ENCODE peak calls at places on chromosome 13, in four cellular contexts. X is HCT116, Q is breast epithelium, C is suprapubic skin. S is an unnamed sample.

GRCh38 chr13:81021284-81021683 is 680.4 kb upstream of the SPRY2 start:
- DNase-seq in X (no peak), Q (no peak), C (no peak), S (no peak)

GRCh38 chr13:37446503-37446902 is 152.1 kb downstream of the POSTN start:
- DNase-seq in X (no peak), Q (no peak), C (no peak), S (no peak)

GRCh38 chr13:101942038-101942437 is 459.8 kb downstream of the FGF14 start:
- DNase-seq in X (no peak), Q (no peak), C (no peak), S (no peak)

GRCh38 chr13:48264052-48264451 is 31.0 kb downstream of the ITM2B start:
- DNase-seq in X (no peak), Q (no peak), C (no peak), S (no peak)

GRCh38 chr13:99605417-99606321 is 104.4 kb downstream of the TM9SF2 start:
- DNase-seq in X (peak; percentile 16), Q (no peak), C (no peak), S (peak; percentile 50)

GRCh38 chr13:27691207-27691606 is 69.5 kb downstream of the POLR1D start:
- DNase-seq in X (no peak), Q (no peak), C (no peak), S (no peak)

GRCh38 chr13:67650471-67650870 is 420.3 kb upstream of the PCDH9 start:
- DNase-seq in X (no peak), Q (no peak), C (no peak), S (no peak)

GRCh38 chr13:26558912-26559485 is 1.5 kb downstream of the WASF3 start:
- DNase-seq in X (no peak), Q (no peak), C (no peak), S (no peak)

GRCh38 chr13:42380420-42381164 is 108.6 kb downstream of the AKAP11 start:
- DNase-seq in X (no peak), Q (no peak), C (no peak), S (no peak)

GRCh38 chr13:50677687-50678463 is 165.6 kb downstream of the DLEU7 start:
- DNase-seq in X (no peak), Q (no peak), C (no peak), S (no peak)

GRCh38 chr13:79393564-79394249 is 12.3 kb downstream of the RBM26 start:
- DNase-seq in X (no peak), Q (no peak), C (no peak), S (peak; percentile 80)

GRCh38 chr13:90867336-90867683 is 480.2 kb upstream of the MIR17HG start:
- DNase-seq in X (peak; percentile 33), Q (peak; percentile 21), C (no peak), S (peak; percentile 37)

GRCh38 chr13:109226631-109227030 is 559.8 kb downstream of the IRS2 start:
- DNase-seq in X (no peak), Q (no peak), C (no peak), S (no peak)

GRCh38 chr13:99310382-99311031 is 3.3 kb upstream of the GPR183 start:
- DNase-seq in X (no peak), Q (no peak), C (no peak), S (no peak)

GRCh38 chr13:83007226-83007625 is 875.0 kb downstream of the SLITRK1 start:
- DNase-seq in X (no peak), Q (no peak), C (no peak), S (no peak)

GRCh38 chr13:99577934-99578917 is 77.0 kb downstream of the TM9SF2 start:
- DNase-seq in X (no peak), Q (no peak), C (no peak), S (no peak)

GRCh38 chr13:23384111-23384510 is 49.4 kb downstream of the SACS start:
- DNase-seq in X (no peak), Q (no peak), C (no peak), S (no peak)

GRCh38 chr13:83221256-83221655 is 661.0 kb downstream of the SLITRK1 start:
- DNase-seq in X (no peak), Q (no peak), C (no peak), S (no peak)

DNA sequence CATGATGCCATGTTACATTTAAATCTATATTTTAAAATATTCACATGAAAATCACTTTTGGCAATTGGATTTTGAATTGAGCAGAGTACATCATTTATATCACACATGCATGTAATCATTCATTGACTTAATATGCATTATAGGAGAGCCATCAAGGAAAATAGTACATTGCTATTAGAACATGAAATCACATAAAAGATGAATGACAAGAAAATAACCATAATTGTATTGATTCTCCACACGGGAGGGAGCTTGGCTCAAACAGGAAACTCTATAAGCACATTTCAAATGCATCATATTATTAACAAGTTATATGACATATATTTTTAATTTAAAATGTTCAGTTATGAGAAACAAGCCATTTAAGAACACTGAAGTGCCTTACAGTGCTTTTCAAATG is 208.6 kb upstream of the PRR20A start:
- DNase-seq in X (no peak), Q (no peak), C (no peak), S (no peak)
- TF ChIP-seq POLR2AphosphoS5 in X (no peak), Q (no peak), C (no peak), S (no peak)

GRCh38 chr13:33193428-33193974 is 92.1 kb downstream of the STARD13 start:
- DNase-seq in X (no peak), Q (no peak), C (no peak), S (no peak)
- H3K27me3 ChIP-seq in X (no peaks in the 10 kb centered on the region), Q (no peaks in the 10 kb centered on the region), C (no peaks in the 10 kb centered on the region), S (no peaks in the 10 kb centered on the region)

DNA sequence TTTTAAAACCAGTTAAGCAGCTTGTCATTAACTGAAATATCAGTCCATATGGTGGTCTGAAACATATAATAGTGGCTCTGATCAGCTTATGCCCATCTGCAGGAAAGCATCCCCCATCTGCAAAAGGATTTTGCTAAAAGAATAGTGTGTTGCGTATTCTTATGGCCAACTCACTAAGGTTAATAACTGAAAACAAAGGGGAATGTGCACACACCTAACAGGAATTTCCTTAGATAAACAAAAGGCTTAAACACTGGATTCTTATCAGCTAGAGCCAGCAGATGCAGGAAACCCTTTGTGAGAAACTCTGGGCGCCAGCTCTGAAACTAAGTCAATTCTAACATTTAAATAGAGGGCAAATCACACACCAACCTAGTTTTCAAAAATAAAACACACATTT is 22.1 kb downstream of the VPS36 start:
- DNase-seq in X (no peak), Q (no peak), C (no peak), S (peak; percentile 31)
- TF ChIP-seq POLR2AphosphoS5 in X (no peak), Q (no peak), C (no peak), S (peak; percentile 39)

GRCh38 chr13:112141643-112142400 is 74.9 kb downstream of the SOX1 start:
- DNase-seq in X (no peak), Q (no peak), C (no peak), S (peak; percentile 14)

GRCh38 chr13:112144616-112145220 is 77.8 kb downstream of the SOX1 start:
- DNase-seq in X (no peak), Q (no peak), C (no peak), S (no peak)

GRCh38 chr13:112143753-112144615 is 77.0 kb downstream of the SOX1 start:
- DNase-seq in X (no peak), Q (no peak), C (no peak), S (peak; percentile 20)

GRCh38 chr13:112142401-112142930 is 75.5 kb downstream of the SOX1 start:
- DNase-seq in X (no peak), Q (no peak), C (no peak), S (peak; percentile 19)

DNA sequence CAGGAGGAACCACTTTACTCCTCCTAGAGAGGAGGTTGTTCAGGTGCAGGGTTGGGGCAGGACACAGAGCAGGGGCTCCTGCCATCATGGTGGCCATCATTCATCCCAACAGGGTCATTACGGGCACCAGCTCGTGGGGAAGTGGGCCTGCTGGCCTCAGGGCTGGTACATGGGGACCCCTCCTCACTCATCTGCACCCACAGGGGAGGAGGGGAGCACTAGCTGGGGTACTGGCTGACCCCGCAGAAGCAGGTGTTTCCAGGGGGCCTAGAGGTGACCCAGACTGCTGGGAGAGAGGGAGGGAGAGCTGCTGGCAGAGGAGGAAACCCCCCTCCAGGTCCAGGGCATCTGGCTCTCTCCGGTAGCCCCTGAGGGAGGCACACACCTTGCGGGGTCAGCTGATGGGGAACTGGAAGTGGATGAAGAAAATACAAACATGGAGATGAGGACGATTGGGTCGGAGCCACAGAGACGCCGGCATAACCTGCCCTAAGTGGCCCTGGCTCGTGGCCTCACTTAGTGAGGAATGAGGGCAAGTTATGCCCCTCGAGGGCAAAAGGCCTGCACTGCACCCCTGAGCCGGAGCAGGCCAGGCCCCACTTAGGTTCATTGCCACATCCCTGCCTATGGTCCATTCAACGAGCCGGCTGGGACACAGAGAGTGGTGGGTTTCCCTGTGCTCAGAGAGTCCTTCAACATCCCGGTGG is 76.2 kb downstream of the SOX1 start:
- DNase-seq in X (no peak), Q (no peak), C (no peak), S (peak; percentile 23)
- H3K27me3 ChIP-seq in X (peaks cover 17% of the 10 kb centered on the region), Q (peaks cover 19% of the 10 kb centered on the region), C (peaks cover 13% of the 10 kb centered on the region), S (peaks cover 6% of the 10 kb centered on the region)

GRCh38 chr13:52850396-52851152 is 2.1 kb upstream of the PCDH8 start:
- DNase-seq in X (no peak), Q (peak; percentile 32), C (no peak), S (peak; percentile 63)
- TF ChIP-seq POLR2AphosphoS5 in X (no peak), Q (no peak), C (no peak), S (no peak)

S was measured in stomach.